ENCODE peak calls at places on chromosomes 5 and 9, in eight cellular contexts. One of them, this sample, is unnamed.

GRCh38 chr9:126722922-126723806 is 81.7 kb upstream of the ZBTB43 start:
- ATAC-seq in lower lobe of right lung: peak
- ATAC-seq in right lobe of liver: peak
- ATAC-seq in upper lobe of right lung: peak
- ATAC-seq in T-cell: peak
- ATAC-seq in stimulated activated effector memory CD8-positive, alpha-beta T cell treated with anti-CD3 and anti-CD28 coated beads, Interleukin-12 subunit alpha, Interleukin-12 subunit beta, amount 100 ng/mL, for 72 hours: peak
- ATAC-seq in DND-41: peak
- ATAC-seq in pancreas: peak
- ATAC-seq in this sample: peak

GRCh38 chr5:96120120-96120519 is 158.5 kb upstream of the ELL2 start:
- ATAC-seq in lower lobe of right lung: no peak
- ATAC-seq in right lobe of liver: no peak
- ATAC-seq in upper lobe of right lung: no peak
- ATAC-seq in T-cell: no peak
- ATAC-seq in stimulated activated effector memory CD8-positive, alpha-beta T cell treated with anti-CD3 and anti-CD28 coated beads, Interleukin-12 subunit alpha, Interleukin-12 subunit beta, amount 100 ng/mL, for 72 hours: no peak
- ATAC-seq in DND-41: no peak
- ATAC-seq in pancreas: no peak
- ATAC-seq in this sample: no peak

GRCh38 chr5:135657536-135658307 is 78.9 kb upstream of the CXCL14 start:
- ATAC-seq in lower lobe of right lung: no peak
- ATAC-seq in right lobe of liver: no peak
- ATAC-seq in upper lobe of right lung: no peak
- ATAC-seq in T-cell: no peak
- ATAC-seq in stimulated activated effector memory CD8-positive, alpha-beta T cell treated with anti-CD3 and anti-CD28 coated beads, Interleukin-12 subunit alpha, Interleukin-12 subunit beta, amount 100 ng/mL, for 72 hours: no peak
- ATAC-seq in DND-41: no peak
- ATAC-seq in pancreas: no peak
- ATAC-seq in this sample: no peak

GRCh38 chr9:36479086-36479485 is 79.0 kb upstream of the RNF38 start:
- ATAC-seq in lower lobe of right lung: no peak
- ATAC-seq in right lobe of liver: no peak
- ATAC-seq in upper lobe of right lung: peak
- ATAC-seq in T-cell: no peak
- ATAC-seq in stimulated activated effector memory CD8-positive, alpha-beta T cell treated with anti-CD3 and anti-CD28 coated beads, Interleukin-12 subunit alpha, Interleukin-12 subunit beta, amount 100 ng/mL, for 72 hours: no peak
- ATAC-seq in DND-41: no peak
- ATAC-seq in pancreas: no peak
- ATAC-seq in this sample: no peak

GRCh38 chr5:136249678-136250266 is 56.8 kb upstream of the SMIM32 start:
- ATAC-seq in lower lobe of right lung: peak
- ATAC-seq in right lobe of liver: peak
- ATAC-seq in upper lobe of right lung: peak
- ATAC-seq in T-cell: no peak
- ATAC-seq in stimulated activated effector memory CD8-positive, alpha-beta T cell treated with anti-CD3 and anti-CD28 coated beads, Interleukin-12 subunit alpha, Interleukin-12 subunit beta, amount 100 ng/mL, for 72 hours: no peak
- ATAC-seq in DND-41: no peak
- ATAC-seq in pancreas: peak
- ATAC-seq in this sample: peak

GRCh38 chr9:2367970-2368369 is 253.6 kb upstream of the VLDLR start:
- ATAC-seq in lower lobe of right lung: no peak
- ATAC-seq in right lobe of liver: no peak
- ATAC-seq in upper lobe of right lung: no peak
- ATAC-seq in T-cell: no peak
- ATAC-seq in stimulated activated effector memory CD8-positive, alpha-beta T cell treated with anti-CD3 and anti-CD28 coated beads, Interleukin-12 subunit alpha, Interleukin-12 subunit beta, amount 100 ng/mL, for 72 hours: peak
- ATAC-seq in DND-41: no peak
- ATAC-seq in pancreas: no peak
- ATAC-seq in this sample: peak

GRCh38 chr5:53031695-53032096 is 42.5 kb downstream of the ITGA2 start:
- ATAC-seq in lower lobe of right lung: peak
- ATAC-seq in right lobe of liver: peak
- ATAC-seq in upper lobe of right lung: peak
- ATAC-seq in T-cell: peak
- ATAC-seq in stimulated activated effector memory CD8-positive, alpha-beta T cell treated with anti-CD3 and anti-CD28 coated beads, Interleukin-12 subunit alpha, Interleukin-12 subunit beta, amount 100 ng/mL, for 72 hours: peak
- ATAC-seq in DND-41: peak
- ATAC-seq in pancreas: peak
- ATAC-seq in this sample: peak

GRCh38 chr9:25724424-25724823 is 46.2 kb upstream of the TUSC1 start:
- ATAC-seq in lower lobe of right lung: no peak
- ATAC-seq in right lobe of liver: no peak
- ATAC-seq in upper lobe of right lung: no peak
- ATAC-seq in T-cell: no peak
- ATAC-seq in stimulated activated effector memory CD8-positive, alpha-beta T cell treated with anti-CD3 and anti-CD28 coated beads, Interleukin-12 subunit alpha, Interleukin-12 subunit beta, amount 100 ng/mL, for 72 hours: no peak
- ATAC-seq in DND-41: no peak
- ATAC-seq in pancreas: no peak
- ATAC-seq in this sample: no peak

GRCh38 chr5:115703514-115703913 is 77.7 kb upstream of the TMED7 start:
- ATAC-seq in lower lobe of right lung: no peak
- ATAC-seq in right lobe of liver: no peak
- ATAC-seq in upper lobe of right lung: no peak
- ATAC-seq in T-cell: no peak
- ATAC-seq in stimulated activated effector memory CD8-positive, alpha-beta T cell treated with anti-CD3 and anti-CD28 coated beads, Interleukin-12 subunit alpha, Interleukin-12 subunit beta, amount 100 ng/mL, for 72 hours: no peak
- ATAC-seq in DND-41: no peak
- ATAC-seq in pancreas: no peak
- ATAC-seq in this sample: no peak

GRCh38 chr9:4716163-4716562 is 24.8 kb downstream of the AK3 start:
- ATAC-seq in lower lobe of right lung: no peak
- ATAC-seq in right lobe of liver: no peak
- ATAC-seq in upper lobe of right lung: no peak
- ATAC-seq in T-cell: no peak
- ATAC-seq in stimulated activated effector memory CD8-positive, alpha-beta T cell treated with anti-CD3 and anti-CD28 coated beads, Interleukin-12 subunit alpha, Interleukin-12 subunit beta, amount 100 ng/mL, for 72 hours: no peak
- ATAC-seq in DND-41: no peak
- ATAC-seq in pancreas: no peak
- ATAC-seq in this sample: no peak

GRCh38 chr5:51404256-51404655 is 21.0 kb downstream of the ISL1 start:
- ATAC-seq in lower lobe of right lung: no peak
- ATAC-seq in right lobe of liver: no peak
- ATAC-seq in upper lobe of right lung: no peak
- ATAC-seq in T-cell: no peak
- ATAC-seq in stimulated activated effector memory CD8-positive, alpha-beta T cell treated with anti-CD3 and anti-CD28 coated beads, Interleukin-12 subunit alpha, Interleukin-12 subunit beta, amount 100 ng/mL, for 72 hours: no peak
- ATAC-seq in DND-41: no peak
- ATAC-seq in pancreas: no peak
- ATAC-seq in this sample: no peak

GRCh38 chr5:172178301-172179031 is 9.6 kb downstream of the STK10 start:
- ATAC-seq in lower lobe of right lung: no peak
- ATAC-seq in right lobe of liver: no peak
- ATAC-seq in upper lobe of right lung: no peak
- ATAC-seq in T-cell: peak
- ATAC-seq in stimulated activated effector memory CD8-positive, alpha-beta T cell treated with anti-CD3 and anti-CD28 coated beads, Interleukin-12 subunit alpha, Interleukin-12 subunit beta, amount 100 ng/mL, for 72 hours: peak
- ATAC-seq in DND-41: no peak
- ATAC-seq in pancreas: no peak
- ATAC-seq in this sample: no peak

GRCh38 chr9:77647659-77648457 is at the start of gene GNA14:
- ATAC-seq in lower lobe of right lung: peak
- ATAC-seq in right lobe of liver: peak
- ATAC-seq in upper lobe of right lung: peak
- ATAC-seq in T-cell: no peak
- ATAC-seq in stimulated activated effector memory CD8-positive, alpha-beta T cell treated with anti-CD3 and anti-CD28 coated beads, Interleukin-12 subunit alpha, Interleukin-12 subunit beta, amount 100 ng/mL, for 72 hours: peak
- ATAC-seq in DND-41: no peak
- ATAC-seq in pancreas: peak
- ATAC-seq in this sample: peak

GRCh38 chr9:114097613-114098020 is 1.5 kb downstream of the KIF12 start:
- ATAC-seq in lower lobe of right lung: peak
- ATAC-seq in right lobe of liver: no peak
- ATAC-seq in upper lobe of right lung: no peak
- ATAC-seq in T-cell: no peak
- ATAC-seq in stimulated activated effector memory CD8-positive, alpha-beta T cell treated with anti-CD3 and anti-CD28 coated beads, Interleukin-12 subunit alpha, Interleukin-12 subunit beta, amount 100 ng/mL, for 72 hours: no peak
- ATAC-seq in DND-41: no peak
- ATAC-seq in pancreas: no peak
- ATAC-seq in this sample: no peak

GRCh38 chr9:110088099-110088498 is 119.9 kb downstream of the C9orf152 start:
- ATAC-seq in lower lobe of right lung: no peak
- ATAC-seq in right lobe of liver: no peak
- ATAC-seq in upper lobe of right lung: no peak
- ATAC-seq in T-cell: no peak
- ATAC-seq in stimulated activated effector memory CD8-positive, alpha-beta T cell treated with anti-CD3 and anti-CD28 coated beads, Interleukin-12 subunit alpha, Interleukin-12 subunit beta, amount 100 ng/mL, for 72 hours: no peak
- ATAC-seq in DND-41: peak
- ATAC-seq in pancreas: no peak
- ATAC-seq in this sample: no peak

GRCh38 chr5:31407921-31408714 is 123.8 kb downstream of the DROSHA start:
- ATAC-seq in lower lobe of right lung: no peak
- ATAC-seq in right lobe of liver: no peak
- ATAC-seq in upper lobe of right lung: no peak
- ATAC-seq in T-cell: no peak
- ATAC-seq in stimulated activated effector memory CD8-positive, alpha-beta T cell treated with anti-CD3 and anti-CD28 coated beads, Interleukin-12 subunit alpha, Interleukin-12 subunit beta, amount 100 ng/mL, for 72 hours: no peak
- ATAC-seq in DND-41: no peak
- ATAC-seq in pancreas: no peak
- ATAC-seq in this sample: peak

GRCh38 chr9:95105519-95106287 is 211.8 kb downstream of the FANCC start:
- ATAC-seq in lower lobe of right lung: peak
- ATAC-seq in right lobe of liver: no peak
- ATAC-seq in upper lobe of right lung: no peak
- ATAC-seq in T-cell: no peak
- ATAC-seq in stimulated activated effector memory CD8-positive, alpha-beta T cell treated with anti-CD3 and anti-CD28 coated beads, Interleukin-12 subunit alpha, Interleukin-12 subunit beta, amount 100 ng/mL, for 72 hours: no peak
- ATAC-seq in DND-41: no peak
- ATAC-seq in pancreas: no peak
- ATAC-seq in this sample: peak

GRCh38 chr9:72256912-72257311 is 107.7 kb downstream of the GDA start:
- ATAC-seq in lower lobe of right lung: no peak
- ATAC-seq in right lobe of liver: no peak
- ATAC-seq in upper lobe of right lung: no peak
- ATAC-seq in T-cell: no peak
- ATAC-seq in stimulated activated effector memory CD8-positive, alpha-beta T cell treated with anti-CD3 and anti-CD28 coated beads, Interleukin-12 subunit alpha, Interleukin-12 subunit beta, amount 100 ng/mL, for 72 hours: no peak
- ATAC-seq in DND-41: no peak
- ATAC-seq in pancreas: no peak
- ATAC-seq in this sample: no peak

GRCh38 chr9:19184144-19184917 is 46.2 kb upstream of the DENND4C start:
- ATAC-seq in lower lobe of right lung: peak
- ATAC-seq in right lobe of liver: peak
- ATAC-seq in upper lobe of right lung: peak
- ATAC-seq in T-cell: peak
- ATAC-seq in stimulated activated effector memory CD8-positive, alpha-beta T cell treated with anti-CD3 and anti-CD28 coated beads, Interleukin-12 subunit alpha, Interleukin-12 subunit beta, amount 100 ng/mL, for 72 hours: peak
- ATAC-seq in DND-41: peak
- ATAC-seq in pancreas: peak
- ATAC-seq in this sample: peak

GRCh38 chr9:37337301-37337905 is 85.1 kb upstream of the GRHPR start:
- ATAC-seq in lower lobe of right lung: no peak
- ATAC-seq in right lobe of liver: no peak
- ATAC-seq in upper lobe of right lung: no peak
- ATAC-seq in T-cell: no peak
- ATAC-seq in stimulated activated effector memory CD8-positive, alpha-beta T cell treated with anti-CD3 and anti-CD28 coated beads, Interleukin-12 subunit alpha, Interleukin-12 subunit beta, amount 100 ng/mL, for 72 hours: no peak
- ATAC-seq in DND-41: no peak
- ATAC-seq in pancreas: no peak
- ATAC-seq in this sample: no peak

GRCh38 chr5:62720036-62720441 is 141.4 kb downstream of the LRRC70 start:
- ATAC-seq in lower lobe of right lung: peak
- ATAC-seq in right lobe of liver: peak
- ATAC-seq in upper lobe of right lung: peak
- ATAC-seq in T-cell: no peak
- ATAC-seq in stimulated activated effector memory CD8-positive, alpha-beta T cell treated with anti-CD3 and anti-CD28 coated beads, Interleukin-12 subunit alpha, Interleukin-12 subunit beta, amount 100 ng/mL, for 72 hours: peak
- ATAC-seq in DND-41: peak
- ATAC-seq in pancreas: peak
- ATAC-seq in this sample: peak

GRCh38 chr9:24073237-24073636 is 247.2 kb upstream of the ELAVL2 start:
- ATAC-seq in lower lobe of right lung: no peak
- ATAC-seq in right lobe of liver: no peak
- ATAC-seq in upper lobe of right lung: no peak
- ATAC-seq in T-cell: no peak
- ATAC-seq in stimulated activated effector memory CD8-positive, alpha-beta T cell treated with anti-CD3 and anti-CD28 coated beads, Interleukin-12 subunit alpha, Interleukin-12 subunit beta, amount 100 ng/mL, for 72 hours: no peak
- ATAC-seq in DND-41: no peak
- ATAC-seq in pancreas: no peak
- ATAC-seq in this sample: no peak

GRCh38 chr5:65811895-65812294 is 89.9 kb downstream of the NLN start:
- ATAC-seq in lower lobe of right lung: no peak
- ATAC-seq in right lobe of liver: no peak
- ATAC-seq in upper lobe of right lung: no peak
- ATAC-seq in T-cell: no peak
- ATAC-seq in stimulated activated effector memory CD8-positive, alpha-beta T cell treated with anti-CD3 and anti-CD28 coated beads, Interleukin-12 subunit alpha, Interleukin-12 subunit beta, amount 100 ng/mL, for 72 hours: no peak
- ATAC-seq in DND-41: no peak
- ATAC-seq in pancreas: no peak
- ATAC-seq in this sample: no peak

GRCh38 chr5:138844812-138845513 is 30.2 kb downstream of the LRRTM2 start:
- ATAC-seq in lower lobe of right lung: peak
- ATAC-seq in right lobe of liver: no peak
- ATAC-seq in upper lobe of right lung: peak
- ATAC-seq in T-cell: no peak
- ATAC-seq in stimulated activated effector memory CD8-positive, alpha-beta T cell treated with anti-CD3 and anti-CD28 coated beads, Interleukin-12 subunit alpha, Interleukin-12 subunit beta, amount 100 ng/mL, for 72 hours: no peak
- ATAC-seq in DND-41: no peak
- ATAC-seq in pancreas: peak
- ATAC-seq in this sample: peak

GRCh38 chr5:134515801-134516200 is 9.7 kb upstream of the JADE2 start:
- ATAC-seq in lower lobe of right lung: no peak
- ATAC-seq in right lobe of liver: no peak
- ATAC-seq in upper lobe of right lung: no peak
- ATAC-seq in T-cell: no peak
- ATAC-seq in stimulated activated effector memory CD8-positive, alpha-beta T cell treated with anti-CD3 and anti-CD28 coated beads, Interleukin-12 subunit alpha, Interleukin-12 subunit beta, amount 100 ng/mL, for 72 hours: no peak
- ATAC-seq in DND-41: no peak
- ATAC-seq in pancreas: no peak
- ATAC-seq in this sample: no peak

GRCh38 chr5:167425161-167425560 is 866.3 kb upstream of the WWC1 start:
- ATAC-seq in lower lobe of right lung: no peak
- ATAC-seq in right lobe of liver: no peak
- ATAC-seq in upper lobe of right lung: no peak
- ATAC-seq in T-cell: no peak
- ATAC-seq in stimulated activated effector memory CD8-positive, alpha-beta T cell treated with anti-CD3 and anti-CD28 coated beads, Interleukin-12 subunit alpha, Interleukin-12 subunit beta, amount 100 ng/mL, for 72 hours: no peak
- ATAC-seq in DND-41: no peak
- ATAC-seq in pancreas: no peak
- ATAC-seq in this sample: no peak

GRCh38 chr9:80555782-80556325 is 984.1 kb downstream of the TLE4 start:
- ATAC-seq in lower lobe of right lung: no peak
- ATAC-seq in right lobe of liver: no peak
- ATAC-seq in upper lobe of right lung: no peak
- ATAC-seq in T-cell: no peak
- ATAC-seq in stimulated activated effector memory CD8-positive, alpha-beta T cell treated with anti-CD3 and anti-CD28 coated beads, Interleukin-12 subunit alpha, Interleukin-12 subunit beta, amount 100 ng/mL, for 72 hours: no peak
- ATAC-seq in DND-41: no peak
- ATAC-seq in pancreas: no peak
- ATAC-seq in this sample: no peak

GRCh38 chr5:150066901-150067396 is 19.4 kb downstream of the CSF1R start:
- ATAC-seq in lower lobe of right lung: peak
- ATAC-seq in right lobe of liver: no peak
- ATAC-seq in upper lobe of right lung: peak
- ATAC-seq in T-cell: no peak
- ATAC-seq in stimulated activated effector memory CD8-positive, alpha-beta T cell treated with anti-CD3 and anti-CD28 coated beads, Interleukin-12 subunit alpha, Interleukin-12 subunit beta, amount 100 ng/mL, for 72 hours: peak
- ATAC-seq in DND-41: peak
- ATAC-seq in pancreas: no peak
- ATAC-seq in this sample: peak

GRCh38 chr5:16805478-16805877 is 130.6 kb downstream of the MYO10 start:
- ATAC-seq in lower lobe of right lung: no peak
- ATAC-seq in right lobe of liver: no peak
- ATAC-seq in upper lobe of right lung: no peak
- ATAC-seq in T-cell: no peak
- ATAC-seq in stimulated activated effector memory CD8-positive, alpha-beta T cell treated with anti-CD3 and anti-CD28 coated beads, Interleukin-12 subunit alpha, Interleukin-12 subunit beta, amount 100 ng/mL, for 72 hours: no peak
- ATAC-seq in DND-41: no peak
- ATAC-seq in pancreas: no peak
- ATAC-seq in this sample: no peak

GRCh38 chr5:12323637-12324229 is 419.5 kb upstream of the CTNND2 start:
- ATAC-seq in lower lobe of right lung: no peak
- ATAC-seq in right lobe of liver: no peak
- ATAC-seq in upper lobe of right lung: no peak
- ATAC-seq in T-cell: no peak
- ATAC-seq in stimulated activated effector memory CD8-positive, alpha-beta T cell treated with anti-CD3 and anti-CD28 coated beads, Interleukin-12 subunit alpha, Interleukin-12 subunit beta, amount 100 ng/mL, for 72 hours: no peak
- ATAC-seq in DND-41: no peak
- ATAC-seq in pancreas: no peak
- ATAC-seq in this sample: no peak

GRCh38 chr5:143878430-143878829 is 66.5 kb downstream of the HMHB1 start:
- ATAC-seq in lower lobe of right lung: peak
- ATAC-seq in right lobe of liver: no peak
- ATAC-seq in upper lobe of right lung: no peak
- ATAC-seq in T-cell: no peak
- ATAC-seq in stimulated activated effector memory CD8-positive, alpha-beta T cell treated with anti-CD3 and anti-CD28 coated beads, Interleukin-12 subunit alpha, Interleukin-12 subunit beta, amount 100 ng/mL, for 72 hours: no peak
- ATAC-seq in DND-41: no peak
- ATAC-seq in pancreas: no peak
- ATAC-seq in this sample: no peak

GRCh38 chr5:120256376-120256775 is 207.7 kb upstream of the PRR16 start:
- ATAC-seq in lower lobe of right lung: no peak
- ATAC-seq in right lobe of liver: no peak
- ATAC-seq in upper lobe of right lung: no peak
- ATAC-seq in T-cell: no peak
- ATAC-seq in stimulated activated effector memory CD8-positive, alpha-beta T cell treated with anti-CD3 and anti-CD28 coated beads, Interleukin-12 subunit alpha, Interleukin-12 subunit beta, amount 100 ng/mL, for 72 hours: no peak
- ATAC-seq in DND-41: no peak
- ATAC-seq in pancreas: no peak
- ATAC-seq in this sample: no peak

GRCh38 chr5:126438267-126438666 is 15.1 kb downstream of the GRAMD2B start:
- ATAC-seq in lower lobe of right lung: no peak
- ATAC-seq in right lobe of liver: no peak
- ATAC-seq in upper lobe of right lung: no peak
- ATAC-seq in T-cell: no peak
- ATAC-seq in stimulated activated effector memory CD8-positive, alpha-beta T cell treated with anti-CD3 and anti-CD28 coated beads, Interleukin-12 subunit alpha, Interleukin-12 subunit beta, amount 100 ng/mL, for 72 hours: peak
- ATAC-seq in DND-41: no peak
- ATAC-seq in pancreas: no peak
- ATAC-seq in this sample: no peak

GRCh38 chr5:9168791-9169611 is 376.9 kb downstream of the SEMA5A start:
- ATAC-seq in lower lobe of right lung: no peak
- ATAC-seq in right lobe of liver: no peak
- ATAC-seq in upper lobe of right lung: no peak
- ATAC-seq in T-cell: no peak
- ATAC-seq in stimulated activated effector memory CD8-positive, alpha-beta T cell treated with anti-CD3 and anti-CD28 coated beads, Interleukin-12 subunit alpha, Interleukin-12 subunit beta, amount 100 ng/mL, for 72 hours: no peak
- ATAC-seq in DND-41: peak
- ATAC-seq in pancreas: no peak
- ATAC-seq in this sample: peak